ENCODE peak calls at places on chromosomes 3 and 15, in six cellular contexts. I is chondrocyte, A is uterus, V is Panc1, G is AG09309, J is A549. Z is an unnamed sample.

GRCh38 chr3:125386811-125387210 is 11.7 kb upstream of the ZNF148 start:
- DNase-seq in I (no peak), A (no peak), V (no peak), G (peak), J (no peak), Z (no peak)

GRCh38 chr15:22915866-22916515 is 64.2 kb downstream of the CYFIP1 start:
- DNase-seq in I (peak), A (no peak), V (no peak), G (no peak), J (no peak), Z (no peak)

GRCh38 chr3:48222616-48223513 is at the start of gene CAMP:
- DNase-seq in I (no peak), A (no peak), V (no peak), G (peak), J (no peak), Z (no peak)

GRCh38 chr15:84703808-84704207 is 12.1 kb downstream of the SEC11A start:
- DNase-seq in I (no peak), A (no peak), V (no peak), G (no peak), J (no peak), Z (no peak)

GRCh38 chr3:46298871-46299607 is 54.9 kb upstream of the CCR2 start:
- DNase-seq in I (no peak), A (no peak), V (no peak), G (no peak), J (no peak), Z (no peak)

GRCh38 chr3:14324224-14324944 is 78.0 kb upstream of the SLC6A6 start:
- DNase-seq in I (peak), A (no peak), V (no peak), G (no peak), J (no peak), Z (no peak)

GRCh38 chr3:129934234-129935123 is 40.0 kb upstream of the TRH start:
- DNase-seq in I (no peak), A (peak), V (peak), G (no peak), J (peak), Z (peak)

GRCh38 chr15:28026221-28026620 is 72.9 kb downstream of the OCA2 start:
- DNase-seq in I (no peak), A (no peak), V (no peak), G (no peak), J (no peak), Z (no peak)

GRCh38 chr3:144114767-144115166 is 143.1 kb downstream of the DIPK2A start:
- DNase-seq in I (no peak), A (no peak), V (no peak), G (no peak), J (no peak), Z (no peak)

GRCh38 chr3:190458040-190458439 is 8.3 kb upstream of the TMEM207 start:
- DNase-seq in I (no peak), A (no peak), V (no peak), G (no peak), J (no peak), Z (no peak)

GRCh38 chr3:4748701-4749378 is 230.4 kb upstream of the BHLHE40 start:
- DNase-seq in I (no peak), A (no peak), V (no peak), G (no peak), J (no peak), Z (peak)

GRCh38 chr15:35479423-35479822 is 66.5 kb downstream of the DPH6 start:
- DNase-seq in I (no peak), A (no peak), V (no peak), G (no peak), J (no peak), Z (no peak)

GRCh38 chr15:35481064-35481463 is 64.9 kb downstream of the DPH6 start:
- DNase-seq in I (no peak), A (no peak), V (no peak), G (no peak), J (no peak), Z (no peak)

GRCh38 chr15:35481992-35482391 is 64.0 kb downstream of the DPH6 start:
- DNase-seq in I (no peak), A (no peak), V (peak), G (peak), J (peak), Z (peak)

DNA sequence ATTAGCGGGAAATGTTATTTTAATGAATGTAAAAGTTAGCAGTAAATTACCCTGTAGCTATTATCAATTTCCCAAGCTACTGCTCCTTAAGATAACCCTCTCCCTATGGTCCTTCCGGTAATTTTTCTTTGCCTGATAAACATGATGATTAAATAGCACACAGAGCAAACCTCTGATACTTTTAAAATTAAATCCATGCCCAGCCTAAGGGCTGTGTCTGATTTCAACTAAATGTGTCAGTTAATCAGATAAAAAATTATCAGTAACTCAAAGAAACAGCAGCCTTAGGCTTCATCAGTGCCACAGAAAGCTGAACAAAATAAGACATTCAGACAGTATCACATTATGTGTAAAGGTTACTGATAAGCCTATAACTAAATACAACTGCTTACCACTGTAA is 68.1 kb downstream of the DPH6 start:
- DNase-seq in I (no peak), A (no peak), V (no peak), G (no peak), J (no peak), Z (no peak)
- TF ChIP-seq CTCF in I (no peak), A (no peak), V (no peak), G (no peak), J (no peak), Z (no peak)

DNA sequence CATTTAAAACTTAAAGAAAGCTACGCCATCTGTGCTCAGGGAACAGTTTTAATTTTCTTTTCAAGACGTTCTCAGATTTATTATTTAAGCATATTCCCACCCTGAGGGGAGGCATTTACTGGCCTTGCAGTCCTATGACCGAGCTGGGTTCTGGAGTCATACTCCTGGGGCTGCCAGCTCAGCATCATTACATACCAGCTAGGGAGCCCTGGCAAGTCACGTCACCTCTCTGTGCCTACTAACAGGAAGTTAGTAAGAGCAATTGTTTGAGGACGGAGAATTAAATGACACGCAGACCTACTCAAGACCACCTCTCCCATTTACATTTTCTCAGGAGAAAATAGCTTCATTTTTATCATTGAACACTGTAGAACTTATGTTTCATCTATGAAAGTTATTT is 5.8 kb downstream of the CDCP1 start:
- DNase-seq in I (no peak), A (no peak), V (no peak), G (no peak), J (no peak), Z (no peak)
- TF ChIP-seq CTCF in I (no peak), A (no peak), V (no peak), G (no peak), J (no peak), Z (no peak)

GRCh38 chr15:46275701-46276100 is 640.9 kb downstream of the SQOR start:
- DNase-seq in I (no peak), A (no peak), V (no peak), G (no peak), J (no peak), Z (no peak)

GRCh38 chr15:46277994-46278885 is 643.4 kb downstream of the SQOR start:
- DNase-seq in I (no peak), A (no peak), V (no peak), G (no peak), J (no peak), Z (no peak)

GRCh38 chr15:46277451-46277850 is 642.6 kb downstream of the SQOR start:
- DNase-seq in I (no peak), A (no peak), V (no peak), G (no peak), J (no peak), Z (no peak)

GRCh38 chr15:46280753-46281521 is 646.1 kb downstream of the SQOR start:
- DNase-seq in I (no peak), A (no peak), V (no peak), G (no peak), J (no peak), Z (no peak)
- TF ChIP-seq CTCF in I (no peak), A (no peak), V (peak), G (peak), J (no peak), Z (no peak)

GRCh38 chr3:99551520-99551919 is 86.9 kb upstream of the COL8A1 start:
- DNase-seq in I (no peak), A (no peak), V (no peak), G (no peak), J (no peak), Z (no peak)
- TF ChIP-seq CTCF in I (peak), A (no peak), V (peak), G (peak), J (peak), Z (no peak)

DNA sequence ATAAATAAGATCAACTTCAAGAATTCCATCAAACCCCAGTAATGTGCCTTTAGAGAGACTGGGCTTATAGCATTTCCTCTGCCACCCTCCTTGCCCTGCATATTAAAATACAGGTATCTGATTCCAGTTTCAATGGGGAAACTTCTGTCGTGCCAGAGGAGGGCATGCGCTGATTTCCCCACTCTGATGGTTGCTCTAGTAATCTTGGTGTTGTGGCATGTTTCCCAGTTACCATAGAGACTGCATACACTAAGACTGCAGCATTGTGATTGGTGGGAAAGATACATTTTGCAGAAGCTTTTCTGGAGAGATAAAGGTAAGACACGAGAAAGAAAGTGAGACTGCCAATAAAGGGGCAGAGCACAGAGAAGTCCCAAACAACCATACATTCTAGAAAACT is 225.6 kb downstream of the TIGIT start:
- DNase-seq in I (no peak), A (no peak), V (no peak), G (no peak), J (peak), Z (no peak)
- TF ChIP-seq CTCF in I (no peak), A (no peak), V (no peak), G (no peak), J (no peak), Z (no peak)

Z was measured in natural killer cell.